ENCODE peak calls at places on chromosomes 4 and X, in five cellular contexts. One of them, this sample, is unnamed.

GRCh38 chr4:79851625-79852304 is 221.3 kb downstream of the ANTXR2 start:
- DNase-seq in dorsolateral prefrontal cortex: no peak
- DNase-seq in epithelial cell of esophagus: no peak
- DNase-seq in WERI-Rb-1: no peak
- DNase-seq in H9: no peak
- DNase-seq in this sample: no peak

GRCh38 chr4:39480902-39481695 is 22.2 kb downstream of the LIAS start:
- DNase-seq in dorsolateral prefrontal cortex: no peak
- DNase-seq in epithelial cell of esophagus: no peak
- DNase-seq in WERI-Rb-1: no peak
- DNase-seq in H9: no peak
- DNase-seq in this sample: no peak

GRCh38 chr4:152943673-152944072 is 7.5 kb downstream of the FHDC1 start:
- DNase-seq in dorsolateral prefrontal cortex: no peak
- DNase-seq in epithelial cell of esophagus: no peak
- DNase-seq in WERI-Rb-1: no peak
- DNase-seq in H9: no peak
- DNase-seq in this sample: no peak

GRCh38 chr4:7358100-7358735 is 76.5 kb downstream of the PSAPL1 start:
- DNase-seq in dorsolateral prefrontal cortex: peak; percentile 71
- DNase-seq in epithelial cell of esophagus: peak; percentile 5
- DNase-seq in WERI-Rb-1: peak; percentile 74
- DNase-seq in H9: no peak
- DNase-seq in this sample: peak; percentile 38

GRCh38 chr4:183409956-183410355 is 34.5 kb upstream of the CDKN2AIP start:
- DNase-seq in dorsolateral prefrontal cortex: no peak
- DNase-seq in epithelial cell of esophagus: no peak
- DNase-seq in WERI-Rb-1: no peak
- DNase-seq in H9: no peak
- DNase-seq in this sample: peak; percentile 68

GRCh38 chrX:108285361-108285760 is 152.9 kb downstream of the COL4A6 start:
- DNase-seq in dorsolateral prefrontal cortex: no peak
- DNase-seq in epithelial cell of esophagus: no peak
- DNase-seq in WERI-Rb-1: no peak
- DNase-seq in H9: no peak
- DNase-seq in this sample: no peak

GRCh38 chrX:152074163-152074562 is 64.2 kb downstream of the MAGEA10 start:
- DNase-seq in dorsolateral prefrontal cortex: no peak
- DNase-seq in epithelial cell of esophagus: no peak
- DNase-seq in WERI-Rb-1: no peak
- DNase-seq in H9: no peak
- DNase-seq in this sample: no peak

GRCh38 chr4:65670331-65671031 is at the start of gene EPHA5:
- DNase-seq in dorsolateral prefrontal cortex: peak; percentile 77
- DNase-seq in epithelial cell of esophagus: peak; percentile 68
- DNase-seq in WERI-Rb-1: peak; percentile 92
- DNase-seq in H9: peak; percentile 92
- DNase-seq in this sample: no peak

GRCh38 chr4:61507091-61507490 is 307.0 kb downstream of the ADGRL3 start:
- DNase-seq in dorsolateral prefrontal cortex: no peak
- DNase-seq in epithelial cell of esophagus: no peak
- DNase-seq in WERI-Rb-1: no peak
- DNase-seq in H9: no peak
- DNase-seq in this sample: no peak

GRCh38 chrX:102067966-102068723 is 57.3 kb upstream of the TCEAL2 start:
- DNase-seq in dorsolateral prefrontal cortex: peak; percentile 9
- DNase-seq in epithelial cell of esophagus: peak; percentile 16
- DNase-seq in WERI-Rb-1: no peak
- DNase-seq in H9: no peak
- DNase-seq in this sample: peak; percentile 11

GRCh38 chr4:15920723-15921591 is 17.6 kb downstream of the FGFBP1 start:
- DNase-seq in dorsolateral prefrontal cortex: peak; percentile 40
- DNase-seq in epithelial cell of esophagus: peak; percentile 99
- DNase-seq in WERI-Rb-1: no peak
- DNase-seq in H9: no peak
- DNase-seq in this sample: peak; percentile 78

GRCh38 chr4:4985036-4985435 is 34.2 kb downstream of the CYTL1 start:
- DNase-seq in dorsolateral prefrontal cortex: no peak
- DNase-seq in epithelial cell of esophagus: no peak
- DNase-seq in WERI-Rb-1: no peak
- DNase-seq in H9: no peak
- DNase-seq in this sample: no peak

GRCh38 chr4:101155368-101155767 is 192.0 kb downstream of the PPP3CA start:
- DNase-seq in dorsolateral prefrontal cortex: no peak
- DNase-seq in epithelial cell of esophagus: peak; percentile 89
- DNase-seq in WERI-Rb-1: no peak
- DNase-seq in H9: no peak
- DNase-seq in this sample: no peak

GRCh38 chrX:38656350-38656915 is 95.1 kb downstream of the TSPAN7 start:
- DNase-seq in dorsolateral prefrontal cortex: no peak
- DNase-seq in epithelial cell of esophagus: no peak
- DNase-seq in WERI-Rb-1: peak; percentile 34
- DNase-seq in H9: no peak
- DNase-seq in this sample: no peak

GRCh38 chr4:7564242-7564641 is 129.5 kb upstream of the PSAPL1 start:
- DNase-seq in dorsolateral prefrontal cortex: no peak
- DNase-seq in epithelial cell of esophagus: no peak
- DNase-seq in WERI-Rb-1: no peak
- DNase-seq in H9: no peak
- DNase-seq in this sample: no peak

GRCh38 chr4:113223001-113223400 is 173.5 kb downstream of the ANK2 start:
- DNase-seq in dorsolateral prefrontal cortex: no peak
- DNase-seq in epithelial cell of esophagus: no peak
- DNase-seq in WERI-Rb-1: no peak
- DNase-seq in H9: no peak
- DNase-seq in this sample: no peak

GRCh38 chr4:93771640-93772411 is 56.7 kb upstream of the ATOH1 start:
- DNase-seq in dorsolateral prefrontal cortex: no peak
- DNase-seq in epithelial cell of esophagus: no peak
- DNase-seq in WERI-Rb-1: no peak
- DNase-seq in H9: no peak
- DNase-seq in this sample: peak; percentile 4

GRCh38 chr4:76307670-76308014 is 1.1 kb downstream of the STBD1 start:
- DNase-seq in dorsolateral prefrontal cortex: no peak
- DNase-seq in epithelial cell of esophagus: no peak
- DNase-seq in WERI-Rb-1: no peak
- DNase-seq in H9: no peak
- DNase-seq in this sample: no peak

GRCh38 chr4:76305033-76305687 is 1.4 kb upstream of the STBD1 start:
- DNase-seq in dorsolateral prefrontal cortex: no peak
- DNase-seq in epithelial cell of esophagus: no peak
- DNase-seq in WERI-Rb-1: no peak
- DNase-seq in H9: no peak
- DNase-seq in this sample: no peak

GRCh38 chr4:76305971-76306881 is at the start of gene STBD1:
- DNase-seq in dorsolateral prefrontal cortex: peak; percentile 48
- DNase-seq in epithelial cell of esophagus: peak; percentile 62
- DNase-seq in WERI-Rb-1: peak; percentile 82
- DNase-seq in H9: peak; percentile 88
- DNase-seq in this sample: peak; percentile 77

GRCh38 chr4:76308548-76308947 is 2.0 kb downstream of the STBD1 start:
- DNase-seq in dorsolateral prefrontal cortex: no peak
- DNase-seq in epithelial cell of esophagus: no peak
- DNase-seq in WERI-Rb-1: no peak
- DNase-seq in H9: no peak
- DNase-seq in this sample: peak; percentile 33

DNA sequence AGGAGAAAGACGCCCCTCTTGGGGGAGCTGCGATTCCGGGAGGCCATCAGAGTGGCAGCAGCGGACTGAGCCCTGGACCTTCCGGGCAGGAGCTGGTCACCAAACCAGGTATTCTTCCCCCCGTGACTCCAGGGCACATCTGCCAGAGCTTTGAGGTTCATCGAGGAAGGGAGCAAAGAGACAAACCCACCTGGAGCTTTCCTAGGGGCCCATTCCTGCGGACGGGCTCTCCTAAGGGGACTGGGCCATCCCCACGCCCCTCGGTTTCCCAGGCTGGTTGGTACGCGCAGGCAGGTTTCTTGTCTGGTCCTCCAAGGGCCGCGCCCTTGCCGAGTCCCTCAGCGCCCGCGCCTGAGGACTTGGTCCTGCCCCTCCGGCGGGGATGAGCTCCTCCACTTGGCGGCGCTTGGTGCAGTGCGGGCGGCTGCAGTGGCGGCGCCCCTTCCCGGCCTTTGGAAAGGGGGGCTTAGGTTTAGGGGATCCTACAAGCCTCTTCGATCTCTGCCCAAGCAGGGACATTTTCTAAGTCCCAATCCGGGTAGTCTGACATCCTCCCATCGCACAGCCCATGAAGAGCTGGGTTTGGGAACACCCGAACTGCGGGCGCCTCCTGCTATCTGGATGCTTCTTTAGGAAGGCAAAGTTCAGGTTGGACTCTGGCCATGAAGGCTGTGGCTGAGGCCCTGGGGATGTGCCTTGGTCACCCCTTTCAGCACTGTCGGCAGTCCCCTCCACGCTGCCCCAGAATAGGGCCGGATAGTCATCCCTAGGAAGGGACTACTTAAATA is 543 bp downstream of the STBD1 start:
- DNase-seq in dorsolateral prefrontal cortex: peak; percentile 52
- DNase-seq in epithelial cell of esophagus: peak; percentile 66
- DNase-seq in WERI-Rb-1: peak; percentile 68
- DNase-seq in H9: peak; percentile 70
- DNase-seq in this sample: peak; percentile 62
- TF ChIP-seq CTCF in dorsolateral prefrontal cortex: no peak
- TF ChIP-seq CTCF in epithelial cell of esophagus: peak; percentile 36
- TF ChIP-seq CTCF in WERI-Rb-1: peak; percentile 70
- TF ChIP-seq CTCF in H9: peak; percentile 48
- TF ChIP-seq CTCF in this sample: peak; percentile 16

GRCh38 chr4:77471821-77472495 is 133.7 kb upstream of the CXCL13 start:
- DNase-seq in dorsolateral prefrontal cortex: no peak
- DNase-seq in epithelial cell of esophagus: peak; percentile 85
- DNase-seq in WERI-Rb-1: no peak
- DNase-seq in H9: no peak
- DNase-seq in this sample: peak; percentile 2

GRCh38 chr4:77473509-77473908 is 132.1 kb upstream of the CXCL13 start:
- DNase-seq in dorsolateral prefrontal cortex: no peak
- DNase-seq in epithelial cell of esophagus: peak; percentile 52
- DNase-seq in WERI-Rb-1: no peak
- DNase-seq in H9: peak; percentile 47
- DNase-seq in this sample: peak; percentile 6
- TF ChIP-seq CTCF in dorsolateral prefrontal cortex: no peak
- TF ChIP-seq CTCF in epithelial cell of esophagus: peak; percentile 48
- TF ChIP-seq CTCF in WERI-Rb-1: peak; percentile 42
- TF ChIP-seq CTCF in H9: peak; percentile 70
- TF ChIP-seq CTCF in this sample: peak; percentile 33

GRCh38 chrX:30620980-30621716 is 32.1 kb upstream of the GK start:
- DNase-seq in dorsolateral prefrontal cortex: no peak
- DNase-seq in epithelial cell of esophagus: peak; percentile 84
- DNase-seq in WERI-Rb-1: no peak
- DNase-seq in H9: no peak
- DNase-seq in this sample: peak; percentile 2

GRCh38 chrX:30615229-30615628 is 37.7 kb upstream of the TASL start:
- DNase-seq in dorsolateral prefrontal cortex: no peak
- DNase-seq in epithelial cell of esophagus: peak; percentile 67
- DNase-seq in WERI-Rb-1: no peak
- DNase-seq in H9: no peak
- DNase-seq in this sample: no peak

GRCh38 chrX:30620125-30620524 is 33.1 kb upstream of the GK start:
- DNase-seq in dorsolateral prefrontal cortex: no peak
- DNase-seq in epithelial cell of esophagus: no peak
- DNase-seq in WERI-Rb-1: no peak
- DNase-seq in H9: no peak
- DNase-seq in this sample: no peak

GRCh38 chrX:30622361-30622760 is 30.9 kb upstream of the GK start:
- DNase-seq in dorsolateral prefrontal cortex: no peak
- DNase-seq in epithelial cell of esophagus: no peak
- DNase-seq in WERI-Rb-1: no peak
- DNase-seq in H9: no peak
- DNase-seq in this sample: no peak

GRCh38 chrX:30618160-30618765 is 35.0 kb upstream of the GK start:
- DNase-seq in dorsolateral prefrontal cortex: no peak
- DNase-seq in epithelial cell of esophagus: peak; percentile 18
- DNase-seq in WERI-Rb-1: no peak
- DNase-seq in H9: peak; percentile 51
- DNase-seq in this sample: peak; percentile 1
- TF ChIP-seq CTCF in dorsolateral prefrontal cortex: no peak
- TF ChIP-seq CTCF in epithelial cell of esophagus: no peak
- TF ChIP-seq CTCF in WERI-Rb-1: no peak
- TF ChIP-seq CTCF in H9: peak; percentile 62
- TF ChIP-seq CTCF in this sample: no peak

GRCh38 chrX:105876658-105877057 is 54.3 kb downstream of the NRK start:
- DNase-seq in dorsolateral prefrontal cortex: no peak
- DNase-seq in epithelial cell of esophagus: peak; percentile 39
- DNase-seq in WERI-Rb-1: no peak
- DNase-seq in H9: no peak
- DNase-seq in this sample: no peak
- TF ChIP-seq CTCF in dorsolateral prefrontal cortex: peak; percentile 18
- TF ChIP-seq CTCF in epithelial cell of esophagus: peak; percentile 45
- TF ChIP-seq CTCF in WERI-Rb-1: peak; percentile 33
- TF ChIP-seq CTCF in H9: peak; percentile 61
- TF ChIP-seq CTCF in this sample: no peak

GRCh38 chr4:144340931-144341330 is 200.4 kb upstream of the GYPA start:
- DNase-seq in dorsolateral prefrontal cortex: no peak
- DNase-seq in epithelial cell of esophagus: no peak
- DNase-seq in WERI-Rb-1: no peak
- DNase-seq in H9: no peak
- DNase-seq in this sample: no peak

GRCh38 chr4:144338148-144338547 is 197.6 kb upstream of the GYPA start:
- DNase-seq in dorsolateral prefrontal cortex: no peak
- DNase-seq in epithelial cell of esophagus: no peak
- DNase-seq in WERI-Rb-1: no peak
- DNase-seq in H9: no peak
- DNase-seq in this sample: no peak

GRCh38 chr4:144338834-144339233 is 198.3 kb upstream of the GYPA start:
- DNase-seq in dorsolateral prefrontal cortex: no peak
- DNase-seq in epithelial cell of esophagus: no peak
- DNase-seq in WERI-Rb-1: no peak
- DNase-seq in H9: no peak
- DNase-seq in this sample: peak; percentile 2

GRCh38 chr4:144336633-144337032 is 196.1 kb upstream of the GYPA start:
- DNase-seq in dorsolateral prefrontal cortex: no peak
- DNase-seq in epithelial cell of esophagus: no peak
- DNase-seq in WERI-Rb-1: no peak
- DNase-seq in H9: no peak
- DNase-seq in this sample: no peak
- TF ChIP-seq CTCF in dorsolateral prefrontal cortex: no peak
- TF ChIP-seq CTCF in epithelial cell of esophagus: no peak
- TF ChIP-seq CTCF in WERI-Rb-1: no peak
- TF ChIP-seq CTCF in H9: no peak
- TF ChIP-seq CTCF in this sample: no peak

GRCh38 chr4:3399277-3400194 is 42.2 kb upstream of the HGFAC start:
- DNase-seq in dorsolateral prefrontal cortex: no peak
- DNase-seq in epithelial cell of esophagus: peak; percentile 28
- DNase-seq in WERI-Rb-1: no peak
- DNase-seq in H9: no peak
- DNase-seq in this sample: no peak
- TF ChIP-seq CTCF in dorsolateral prefrontal cortex: no peak
- TF ChIP-seq CTCF in epithelial cell of esophagus: no peak
- TF ChIP-seq CTCF in WERI-Rb-1: no peak
- TF ChIP-seq CTCF in H9: no peak
- TF ChIP-seq CTCF in this sample: no peak

GRCh38 chrX:37509349-37509748 is 62.1 kb upstream of the LANCL3 start:
- DNase-seq in dorsolateral prefrontal cortex: no peak
- DNase-seq in epithelial cell of esophagus: peak; percentile 4
- DNase-seq in WERI-Rb-1: no peak
- DNase-seq in H9: no peak
- DNase-seq in this sample: peak; percentile 18
- TF ChIP-seq CTCF in dorsolateral prefrontal cortex: peak; percentile 47
- TF ChIP-seq CTCF in epithelial cell of esophagus: peak; percentile 28
- TF ChIP-seq CTCF in WERI-Rb-1: peak; percentile 29
- TF ChIP-seq CTCF in H9: peak; percentile 54
- TF ChIP-seq CTCF in this sample: no peak

This sample was measured in Calu3.